ENCODE peak calls at places on chromosomes 1 and 21, in six cellular contexts. H, S, E, G, N and Q are unnamed samples.

GRCh38 chr1:7393141-7393540 is 378.0 kb upstream of the VAMP3 start:
- DNase-seq in S (no peak), N (no peak), G (no peak), H (peak; percentile 27), E (no peak), Q (peak; percentile 7)

GRCh38 chr1:41810446-41810845 is 108.3 kb downstream of the HIVEP3 start:
- DNase-seq in H (peak; percentile 66), S (peak; percentile 67), N (no peak), G (peak; percentile 63), E (peak; percentile 58), Q (peak; percentile 61)

GRCh38 chr1:244735404-244735803 is 82.5 kb downstream of the DESI2 start:
- DNase-seq in S (no peak), H (no peak), G (peak; percentile 20), E (no peak), N (peak; percentile 58), Q (peak; percentile 58)

GRCh38 chr1:178076607-178077006 is 17.3 kb upstream of the RASAL2 start:
- DNase-seq in G (no peak), S (no peak), E (no peak), N (no peak), H (no peak), Q (no peak)

GRCh38 chr1:221543529-221544120 is 198.3 kb downstream of the DUSP10 start:
- DNase-seq in N (no peak), G (peak; percentile 54), H (peak; percentile 48), S (no peak), E (no peak), Q (no peak)

GRCh38 chr1:236495359-236496120 is 28.2 kb upstream of the LGALS8 start:
- DNase-seq in S (no peak), E (no peak), H (no peak), N (no peak), G (no peak), Q (peak; percentile 59)

GRCh38 chr21:17848228-17848627 is 29.1 kb upstream of the C21orf91 start:
- DNase-seq in G (peak; percentile 97), H (peak; percentile 94), N (no peak), E (no peak), S (no peak), Q (no peak)

GRCh38 chr1:227437495-227438008 is 119.3 kb upstream of the CDC42BPA start:
- DNase-seq in N (no peak), G (peak; percentile 68), E (no peak), H (peak; percentile 71), S (peak; percentile 49), Q (no peak)

GRCh38 chr1:110245876-110246620 is 35.9 kb downstream of the KCNC4 start:
- DNase-seq in S (no peak), G (no peak), N (no peak), H (no peak), E (no peak), Q (no peak)

GRCh38 chr21:39054066-39054465 is 129.2 kb downstream of the PSMG1 start:
- DNase-seq in S (no peak), G (no peak), N (peak; percentile 79), E (no peak), H (no peak), Q (no peak)

GRCh38 chr1:92259350-92259749 is 39.4 kb downstream of the GLMN start:
- DNase-seq in G (peak; percentile 16), N (no peak), E (no peak), H (no peak), S (no peak), Q (no peak)

GRCh38 chr1:65165269-65166002 is 17.4 kb downstream of the AK4 start:
- DNase-seq in H (no peak), G (no peak), E (no peak), S (no peak), N (no peak), Q (peak; percentile 63)

GRCh38 chr1:70420320-70420719 is 9.3 kb downstream of the CTH start:
- DNase-seq in E (no peak), N (no peak), H (no peak), G (no peak), S (peak; percentile 46), Q (no peak)

GRCh38 chr1:71080178-71080781 is 555 bp downstream of the ZRANB2 start:
- DNase-seq in N (peak; percentile 15), G (peak; percentile 7), H (peak; percentile 22), E (no peak), S (no peak), Q (no peak)

GRCh38 chr1:163877016-163877415 is 555.3 kb downstream of the NUF2 start:
- DNase-seq in H (peak; percentile 9), S (no peak), E (no peak), N (no peak), G (no peak), Q (no peak)

GRCh38 chr1:109634771-109635750 is 15.4 kb downstream of the AMPD2 start:
- DNase-seq in E (no peak), N (no peak), H (no peak), G (no peak), S (peak; percentile 40), Q (peak; percentile 24)

GRCh38 chr1:221912230-221912629 is 170.3 kb upstream of the DUSP10 start:
- DNase-seq in G (peak; percentile 44), H (no peak), S (no peak), E (no peak), N (no peak), Q (no peak)

GRCh38 chr1:22738522-22738921 is 27.9 kb downstream of the EPHB2 start:
- DNase-seq in H (peak; percentile 64), N (no peak), E (no peak), S (no peak), G (peak; percentile 39), Q (no peak)

GRCh38 chr1:116553386-116554115 is 17.3 kb downstream of the CD58 start:
- DNase-seq in N (no peak), S (no peak), E (no peak), H (no peak), G (no peak), Q (no peak)

GRCh38 chr1:201217146-201217545 is 26.5 kb downstream of the IGFN1 start:
- DNase-seq in G (no peak), N (no peak), S (peak; percentile 19), E (no peak), H (no peak), Q (no peak)

GRCh38 chr1:240004086-240004749 is 87.5 kb upstream of the FMN2 start:
- DNase-seq in H (peak; percentile 12), G (peak; percentile 16), S (peak; percentile 58), N (peak; percentile 15), E (no peak), Q (no peak)

GRCh38 chr1:155004352-155005075 is 1.9 kb downstream of the ZBTB7B start:
- DNase-seq in E (no peak), N (no peak), S (no peak), G (no peak), H (no peak), Q (peak; percentile 25)

GRCh38 chr1:228315484-228315944 is 91.1 kb downstream of the TRIM11 start:
- DNase-seq in E (no peak), H (no peak), N (no peak), S (no peak), G (no peak), Q (peak; percentile 30)

GRCh38 chr1:243287652-243288051 is 31.8 kb downstream of the SDCCAG8 start:
- DNase-seq in N (no peak), E (no peak), G (peak; percentile 93), H (peak; percentile 88), S (no peak), Q (no peak)

GRCh38 chr1:41547781-41548560 is 63.5 kb upstream of the EDN2 start:
- DNase-seq in G (no peak), N (no peak), E (no peak), H (no peak), S (no peak), Q (no peak)

GRCh38 chr1:147080013-147080661 is 92.1 kb downstream of the PRKAB2 start:
- DNase-seq in G (no peak), H (no peak), N (no peak), E (no peak), S (peak; percentile 72), Q (no peak)

GRCh38 chr1:53732409-53732808 is 6.6 kb downstream of the GLIS1 start:
- DNase-seq in H (no peak), S (no peak), E (no peak), G (no peak), N (no peak), Q (no peak)
- H2AFZ ChIP-seq in H (no peak overlapping the region), S (no peak overlapping the region), E (no peak overlapping the region), G (no peak overlapping the region), N (no peak overlapping the region), Q (no peak overlapping the region)

GRCh38 chr1:118461154-118461553 is 276.1 kb upstream of the SPAG17 start:
- DNase-seq in H (no peak), E (no peak), G (no peak), S (no peak), N (no peak), Q (no peak)

DNA sequence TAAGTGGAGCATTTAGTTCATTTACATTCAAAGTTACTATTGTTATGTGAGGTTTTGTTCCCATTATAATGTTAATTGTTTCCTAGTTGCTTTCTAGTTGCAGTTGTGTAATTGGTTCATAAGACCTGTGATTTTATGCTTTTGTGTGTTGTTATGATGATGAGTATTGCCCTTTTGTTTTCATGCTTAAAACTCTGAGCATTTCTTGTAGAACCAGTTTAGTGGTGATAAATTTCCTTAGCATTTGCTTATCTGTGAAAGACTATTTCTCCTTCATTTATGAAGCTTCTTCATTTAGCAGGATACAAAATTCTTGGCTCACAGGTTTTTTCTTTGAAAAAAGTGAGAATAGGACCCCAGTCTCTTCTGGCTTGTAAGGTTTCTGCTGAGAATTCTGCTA is 274.8 kb upstream of the SPAG17 start:
- DNase-seq in E (no peak), H (no peak), G (no peak), S (no peak), N (no peak), Q (no peak)
- H2AK5ac ChIP-seq in E (no peak overlapping the region), H (no peak overlapping the region), G (no peak overlapping the region), S (no peak overlapping the region), N (no peak overlapping the region), Q (no peak overlapping the region)

GRCh38 chr1:210236386-210236839 is 3.8 kb downstream of the SERTAD4 start:
- DNase-seq in H (peak; percentile 92), E (no peak), G (peak; percentile 37), N (no peak), S (no peak), Q (no peak)

GRCh38 chr1:210237981-210238380 is 5.4 kb downstream of the SERTAD4 start:
- DNase-seq in E (no peak), G (no peak), S (no peak), N (no peak), H (no peak), Q (no peak)

GRCh38 chr1:210235363-210236053 is 2.9 kb downstream of the SERTAD4 start:
- DNase-seq in H (no peak), G (no peak), N (no peak), E (no peak), S (no peak), Q (no peak)

GRCh38 chr1:210237514-210237913 is 4.9 kb downstream of the SERTAD4 start:
- DNase-seq in N (no peak), E (no peak), S (no peak), H (no peak), G (no peak), Q (no peak)

GRCh38 chr1:210236840-210237409 is 4.3 kb downstream of the SERTAD4 start:
- DNase-seq in G (peak; percentile 24), N (no peak), H (peak; percentile 88), E (no peak), S (no peak), Q (no peak)
- H2AFZ ChIP-seq in G (peak overlapping the region; percentile 35), N (no peak overlapping the region), H (no peak overlapping the region), E (peak overlapping the region; percentile 82), S (peak overlapping the region; percentile 71), Q (no peak overlapping the region)

DNA sequence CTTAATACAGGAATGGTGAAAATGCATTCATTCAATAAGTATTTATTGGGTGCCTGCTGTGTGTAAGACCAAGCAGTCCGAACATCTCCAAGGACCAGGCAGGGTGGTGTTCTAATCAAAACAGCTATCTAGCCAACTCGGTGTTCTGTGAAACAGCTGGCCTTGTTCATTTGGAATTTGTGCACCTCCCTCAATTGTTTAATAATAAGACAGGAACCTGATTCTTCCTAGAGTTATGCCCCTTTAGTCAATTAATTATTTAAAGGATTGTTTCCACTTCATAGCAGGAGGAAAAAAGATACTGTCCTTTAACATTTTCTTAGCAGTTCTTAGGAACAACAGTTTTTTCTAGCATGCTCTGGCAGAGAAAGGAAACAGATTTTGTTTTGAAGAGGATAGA is 30.4 kb downstream of the S100A10 start:
- DNase-seq in S (no peak), G (no peak), H (no peak), E (no peak), N (no peak), Q (no peak)
- H2AK5ac ChIP-seq in S (no peak overlapping the region), G (no peak overlapping the region), H (no peak overlapping the region), E (no peak overlapping the region), N (no peak overlapping the region), Q (no peak overlapping the region)